ENCODE peak calls at places on chromosomes 13 and 19, in six cellular contexts. M is neuronal stem cell, T is IMR-90, U is mesenchymal stem cell, B is trophoblast cell, Y is H1. J is an unnamed sample.
A peak's percentile ranks its signal among the peaks of the same experiment; 100 is the strongest.

GRCh38 chr13:64697226-64697625 is 2532.9 kb downstream of the PCDH9 start:
- DNase-seq in M (no peak), T (no peak), U (no peak), B (no peak), Y (no peak), J (no peak)

GRCh38 chr19:7833225-7834156 is 3.5 kb downstream of the EVI5L start:
- DNase-seq in M (no peak), T (peak; percentile 33), U (no peak), B (peak; percentile 74), Y (no peak), J (no peak)

GRCh38 chr13:71217827-71218226 is 649.2 kb downstream of the DACH1 start:
- DNase-seq in M (no peak), T (no peak), U (no peak), B (no peak), Y (no peak), J (no peak)

GRCh38 chr19:10848208-10848843 is at the start of gene C19orf38:
- DNase-seq in M (no peak), T (no peak), U (no peak), B (no peak), Y (no peak), J (no peak)

GRCh38 chr13:49669735-49670309 is 21.5 kb downstream of the EBPL start:
- DNase-seq in M (peak; percentile 41), T (peak; percentile 81), U (peak; percentile 82), B (peak; percentile 78), Y (no peak), J (peak; percentile 72)

GRCh38 chr19:12687496-12688196 is at the start of gene GNG14:
- DNase-seq in M (no peak), T (no peak), U (no peak), B (no peak), Y (no peak), J (no peak)

GRCh38 chr13:27171244-27171829 is at the start of gene USP12:
- DNase-seq in M (no peak), T (peak; percentile 22), U (peak; percentile 24), B (no peak), Y (no peak), J (peak; percentile 63)

GRCh38 chr19:534088-534487 is 2.5 kb downstream of the CDC34 start:
- DNase-seq in M (no peak), T (no peak), U (no peak), B (no peak), Y (no peak), J (no peak)

GRCh38 chr13:50713849-50714248 is 129.6 kb downstream of the DLEU7 start:
- DNase-seq in M (no peak), T (peak; percentile 59), U (peak; percentile 95), B (peak; percentile 61), Y (no peak), J (no peak)

GRCh38 chr13:50580684-50581305 is 262.7 kb downstream of the DLEU7 start:
- DNase-seq in M (no peak), T (peak; percentile 80), U (peak; percentile 67), B (no peak), Y (no peak), J (no peak)

GRCh38 chr13:63305641-63306133 is 1890.0 kb upstream of the PCDH20 start:
- DNase-seq in M (no peak), T (no peak), U (no peak), B (no peak), Y (no peak), J (no peak)

GRCh38 chr13:75050419-75051066 is 431.4 kb downstream of the TBC1D4 start:
- DNase-seq in M (no peak), T (peak; percentile 1), U (peak; percentile 14), B (peak; percentile 85), Y (no peak), J (no peak)

GRCh38 chr19:12782424-12783225 is 7.3 kb upstream of the HOOK2 start:
- DNase-seq in M (no peak), T (peak; percentile 85), U (peak; percentile 96), B (peak; percentile 52), Y (no peak), J (peak; percentile 56)

GRCh38 chr19:296476-297225 is 5.4 kb upstream of the PLPP2 start:
- DNase-seq in M (no peak), T (no peak), U (no peak), B (peak; percentile 24), Y (no peak), J (no peak)

GRCh38 chr19:11364296-11364904 is 9.2 kb downstream of the PLPPR2 start:
- DNase-seq in M (no peak), T (no peak), U (no peak), B (no peak), Y (no peak), J (no peak)

GRCh38 chr13:69243366-69243765 is 864.3 kb upstream of the ATXN8OS start:
- DNase-seq in M (no peak), T (no peak), U (no peak), B (no peak), Y (no peak), J (no peak)

GRCh38 chr13:57946361-57946760 is 314.8 kb downstream of the PCDH17 start:
- DNase-seq in M (no peak), T (no peak), U (peak; percentile 35), B (no peak), Y (no peak), J (no peak)

GRCh38 chr13:57948884-57949283 is 317.3 kb downstream of the PCDH17 start:
- DNase-seq in M (no peak), T (no peak), U (no peak), B (no peak), Y (no peak), J (no peak)
- H3K14ac ChIP-seq in M (no peak overlapping the region), T (no peak overlapping the region), U (no peak overlapping the region), B (no peak overlapping the region), Y (no peak overlapping the region), J (no peak overlapping the region)

DNA sequence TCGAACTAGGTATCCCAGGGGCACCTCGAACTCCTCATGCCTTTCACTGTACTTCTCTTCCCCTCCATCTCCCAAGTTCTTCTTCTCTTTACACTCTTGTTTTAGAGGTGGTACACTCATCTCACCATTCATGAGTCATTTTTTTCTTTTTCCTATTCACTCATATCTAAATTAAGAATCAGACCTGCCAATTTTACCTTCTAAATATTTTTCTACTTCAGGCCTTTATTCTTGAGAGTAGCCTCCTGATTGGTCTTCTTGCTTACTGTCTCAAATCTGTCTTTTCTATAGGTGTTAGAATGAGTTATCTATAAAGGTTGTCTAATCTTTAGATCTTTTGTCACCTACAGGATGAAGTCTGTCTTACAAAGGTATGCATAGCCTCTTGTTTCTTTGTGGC is 20.7 kb downstream of the TDRD3 start:
- DNase-seq in M (no peak), T (no peak), U (no peak), B (no peak), Y (no peak), J (no peak)
- H4K91ac ChIP-seq in M (no peak overlapping the region), T (no peak overlapping the region), U (no peak overlapping the region), B (no peak overlapping the region), Y (no peak overlapping the region), J (no peak overlapping the region)

GRCh38 chr19:47607564-47608073 is 1.3 kb upstream of the BICRA start:
- DNase-seq in M (no peak), T (no peak), U (no peak), B (no peak), Y (no peak), J (no peak)
- H3K4ac ChIP-seq in M (no peak overlapping the region), T (peak overlapping the region; percentile 79), U (peak overlapping the region; percentile 13), B (peak overlapping the region; percentile 81), Y (no peak overlapping the region), J (no peak overlapping the region)

DNA sequence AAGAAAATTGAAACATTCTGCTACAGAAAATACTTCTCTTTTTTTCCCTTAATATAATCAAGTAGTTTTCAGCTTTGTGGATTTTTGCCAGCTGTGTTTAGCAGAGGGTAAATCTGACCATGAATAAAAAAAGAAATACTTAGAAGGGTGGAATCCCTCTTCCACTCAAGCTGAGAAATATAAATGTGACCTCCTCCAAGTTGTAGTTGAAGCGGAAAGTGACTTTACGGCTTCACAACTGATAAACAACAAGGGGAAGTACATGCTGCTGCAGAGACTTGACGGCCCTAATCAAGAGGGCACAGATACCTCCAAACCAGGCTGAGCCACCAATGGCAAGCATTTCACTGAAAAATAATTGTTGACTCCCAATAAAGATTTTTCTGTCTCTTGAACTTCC is 785.0 kb downstream of the SLITRK5 start:
- DNase-seq in M (no peak), T (no peak), U (no peak), B (no peak), Y (no peak), J (no peak)
- H3K14ac ChIP-seq in M (no peak overlapping the region), T (no peak overlapping the region), U (no peak overlapping the region), B (no peak overlapping the region), Y (no peak overlapping the region), J (no peak overlapping the region)

GRCh38 chr13:113076681-113077401 is 28.8 kb upstream of the F7 start:
- DNase-seq in M (no peak), T (no peak), U (no peak), B (no peak), Y (no peak), J (no peak)

GRCh38 chr13:113075711-113076110 is 29.9 kb upstream of the F7 start:
- DNase-seq in M (no peak), T (no peak), U (no peak), B (no peak), Y (no peak), J (no peak)

GRCh38 chr13:113074401-113074800 is 31.2 kb upstream of the F7 start:
- DNase-seq in M (no peak), T (no peak), U (no peak), B (no peak), Y (no peak), J (no peak)

GRCh38 chr13:113073942-113074341 is 31.6 kb upstream of the F7 start:
- DNase-seq in M (no peak), T (no peak), U (no peak), B (no peak), Y (no peak), J (no peak)

DNA sequence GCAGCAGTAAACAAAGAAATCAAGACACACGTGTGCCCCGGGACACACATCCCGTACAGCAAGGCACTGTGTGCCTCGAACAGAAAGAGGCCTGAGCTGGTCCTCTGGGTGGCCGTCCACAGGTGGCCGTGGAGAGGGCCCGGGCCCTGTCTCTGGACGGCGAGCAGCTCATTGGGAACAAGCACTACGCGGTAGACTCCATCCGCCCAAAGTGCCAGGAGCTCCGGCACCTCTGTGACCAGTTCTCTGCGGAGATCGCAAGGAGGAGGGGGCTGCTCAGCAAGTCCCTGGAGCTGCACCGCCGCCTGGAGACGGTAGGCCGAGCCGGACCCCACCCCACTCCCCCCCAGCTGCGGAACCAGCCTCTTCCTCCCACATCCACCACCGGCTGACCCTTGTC is 30.7 kb upstream of the F7 start:
- DNase-seq in M (no peak), T (no peak), U (no peak), B (no peak), Y (no peak), J (no peak)
- H4K91ac ChIP-seq in M (no peak overlapping the region), T (no peak overlapping the region), U (no peak overlapping the region), B (no peak overlapping the region), Y (no peak overlapping the region), J (no peak overlapping the region)